ENCODE peak calls at places on chromosomes 3 and 15, in four cellular contexts. One of them, this sample, is unnamed.

GRCh38 chr3:125062904-125063618 is 7.3 kb upstream of the HEG1 start:
- DNase-seq in K562: no peak
- DNase-seq in H1: no peak
- DNase-seq in GM12878: no peak
- DNase-seq in this sample: peak

GRCh38 chr3:195895900-195896360 is 12.4 kb downstream of the TNK2 start:
- DNase-seq in H1: peak
- DNase-seq in K562: peak
- DNase-seq in GM12878: no peak
- DNase-seq in this sample: no peak

GRCh38 chr15:90489944-90490343 is 39.8 kb upstream of the CRTC3 start:
- DNase-seq in GM12878: no peak
- DNase-seq in K562: no peak
- DNase-seq in H1: no peak
- DNase-seq in this sample: no peak

GRCh38 chr3:31011383-31011782 is 116.9 kb upstream of the GADL1 start:
- DNase-seq in H1: no peak
- DNase-seq in K562: no peak
- DNase-seq in GM12878: no peak
- DNase-seq in this sample: no peak

GRCh38 chr15:28018291-28019044 is 80.6 kb downstream of the OCA2 start:
- DNase-seq in GM12878: no peak
- DNase-seq in K562: no peak
- DNase-seq in H1: no peak
- DNase-seq in this sample: no peak

GRCh38 chr3:71072288-71072687 is 511.2 kb downstream of the FOXP1 start:
- DNase-seq in GM12878: no peak
- DNase-seq in H1: no peak
- DNase-seq in K562: no peak
- DNase-seq in this sample: no peak

GRCh38 chr3:51163051-51163450 is 222.0 kb upstream of the MANF start:
- DNase-seq in K562: no peak
- DNase-seq in GM12878: no peak
- DNase-seq in H1: no peak
- DNase-seq in this sample: no peak

GRCh38 chr3:156433910-156434309 is 121.0 kb downstream of the SSR3 start:
- DNase-seq in H1: no peak
- DNase-seq in GM12878: no peak
- DNase-seq in K562: no peak
- DNase-seq in this sample: no peak

GRCh38 chr3:25687742-25688141 is 23.0 kb upstream of the TOP2B start:
- DNase-seq in GM12878: no peak
- DNase-seq in K562: no peak
- DNase-seq in H1: no peak
- DNase-seq in this sample: no peak

GRCh38 chr3:59425371-59425770 is 375.5 kb upstream of the CFAP20DC start:
- DNase-seq in K562: no peak
- DNase-seq in H1: no peak
- DNase-seq in GM12878: no peak
- DNase-seq in this sample: no peak

GRCh38 chr3:154235330-154235729 is 89.0 kb downstream of the DHX36 start:
- DNase-seq in GM12878: no peak
- DNase-seq in H1: no peak
- DNase-seq in K562: no peak
- DNase-seq in this sample: no peak

GRCh38 chr15:65937046-65937445 is 67.8 kb downstream of the RAB11A start:
- DNase-seq in GM12878: no peak
- DNase-seq in K562: no peak
- DNase-seq in H1: no peak
- DNase-seq in this sample: no peak

GRCh38 chr3:107216711-107217110 is 160.5 kb upstream of the CCDC54 start:
- DNase-seq in H1: no peak
- DNase-seq in GM12878: no peak
- DNase-seq in K562: no peak
- DNase-seq in this sample: no peak

GRCh38 chr3:131174752-131175151 is 148.1 kb downstream of the NEK11 start:
- DNase-seq in GM12878: peak
- DNase-seq in K562: no peak
- DNase-seq in H1: no peak
- DNase-seq in this sample: no peak

GRCh38 chr3:113867506-113867905 is 28.9 kb downstream of the GRAMD1C start:
- DNase-seq in K562: no peak
- DNase-seq in H1: no peak
- DNase-seq in GM12878: no peak
- DNase-seq in this sample: no peak

GRCh38 chr15:90449206-90449735 is 61.2 kb downstream of the IQGAP1 start:
- DNase-seq in GM12878: no peak
- DNase-seq in H1: no peak
- DNase-seq in K562: no peak
- DNase-seq in this sample: no peak

GRCh38 chr3:4935347-4935746 is 43.9 kb upstream of the BHLHE40 start:
- DNase-seq in GM12878: no peak
- DNase-seq in H1: no peak
- DNase-seq in K562: no peak
- DNase-seq in this sample: no peak

GRCh38 chr3:124787490-124788195 is 57.4 kb downstream of the UMPS start:
- DNase-seq in H1: no peak
- DNase-seq in GM12878: no peak
- DNase-seq in K562: no peak
- DNase-seq in this sample: no peak

GRCh38 chr3:65356331-65357286 is 668.8 kb upstream of the ADAMTS9 start:
- DNase-seq in K562: no peak
- DNase-seq in H1: no peak
- DNase-seq in GM12878: no peak
- DNase-seq in this sample: no peak

GRCh38 chr15:92393287-92393993 is at the start of gene ST8SIA2:
- DNase-seq in K562: no peak
- DNase-seq in GM12878: no peak
- DNase-seq in H1: peak
- DNase-seq in this sample: no peak

GRCh38 chr3:148079370-148079769 is 618.3 kb upstream of the AGTR1 start:
- DNase-seq in H1: no peak
- DNase-seq in GM12878: no peak
- DNase-seq in K562: no peak
- DNase-seq in this sample: no peak

GRCh38 chr15:78944669-78945407 is at the start of gene CTSH:
- DNase-seq in K562: peak
- DNase-seq in GM12878: no peak
- DNase-seq in H1: peak
- DNase-seq in this sample: no peak

GRCh38 chr3:171807129-171807675 is 3.1 kb downstream of the PLD1 start:
- DNase-seq in H1: no peak
- DNase-seq in GM12878: no peak
- DNase-seq in K562: no peak
- DNase-seq in this sample: no peak

GRCh38 chr3:71421820-71422566 is 161.5 kb downstream of the FOXP1 start:
- DNase-seq in K562: no peak
- DNase-seq in GM12878: peak
- DNase-seq in H1: no peak
- DNase-seq in this sample: no peak

GRCh38 chr3:69204315-69204957 is 82.0 kb upstream of the LMOD3 start:
- DNase-seq in K562: no peak
- DNase-seq in H1: no peak
- DNase-seq in GM12878: peak
- DNase-seq in this sample: no peak

GRCh38 chr15:40252438-40253178 is 13.7 kb downstream of the PAK6 start:
- DNase-seq in GM12878: no peak
- DNase-seq in H1: peak
- DNase-seq in K562: no peak
- DNase-seq in this sample: no peak
- TF ChIP-seq POLR2AphosphoS5 in GM12878: no peak
- TF ChIP-seq POLR2AphosphoS5 in H1: no peak
- TF ChIP-seq POLR2AphosphoS5 in K562: no peak
- TF ChIP-seq POLR2AphosphoS5 in this sample: no peak

DNA sequence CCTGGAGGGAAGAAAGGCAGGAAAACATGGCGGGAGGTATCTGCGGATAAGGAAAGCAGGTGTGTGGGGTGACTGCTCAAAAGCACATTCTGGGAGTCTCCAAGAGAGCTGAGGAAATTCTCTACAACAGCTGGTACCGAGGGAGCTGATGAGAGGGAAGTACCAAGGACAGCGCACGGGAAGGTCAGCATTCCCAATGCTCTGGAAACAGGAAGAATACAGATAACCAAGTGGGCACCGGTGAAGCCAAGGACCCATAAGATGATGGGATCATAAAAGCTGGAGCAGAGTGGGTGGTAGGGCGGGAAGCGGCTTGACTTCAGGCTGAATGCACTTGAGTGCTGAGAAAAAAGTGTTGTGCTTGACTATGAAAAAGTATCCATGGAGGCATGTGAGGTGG is 215.3 kb downstream of the NR1D2 start:
- DNase-seq in H1: peak
- DNase-seq in K562: no peak
- DNase-seq in GM12878: no peak
- DNase-seq in this sample: no peak
- H3K27ac ChIP-seq in H1: no peak
- H3K27ac ChIP-seq in K562: no peak
- H3K27ac ChIP-seq in GM12878: no peak
- H3K27ac ChIP-seq in this sample: no peak

DNA sequence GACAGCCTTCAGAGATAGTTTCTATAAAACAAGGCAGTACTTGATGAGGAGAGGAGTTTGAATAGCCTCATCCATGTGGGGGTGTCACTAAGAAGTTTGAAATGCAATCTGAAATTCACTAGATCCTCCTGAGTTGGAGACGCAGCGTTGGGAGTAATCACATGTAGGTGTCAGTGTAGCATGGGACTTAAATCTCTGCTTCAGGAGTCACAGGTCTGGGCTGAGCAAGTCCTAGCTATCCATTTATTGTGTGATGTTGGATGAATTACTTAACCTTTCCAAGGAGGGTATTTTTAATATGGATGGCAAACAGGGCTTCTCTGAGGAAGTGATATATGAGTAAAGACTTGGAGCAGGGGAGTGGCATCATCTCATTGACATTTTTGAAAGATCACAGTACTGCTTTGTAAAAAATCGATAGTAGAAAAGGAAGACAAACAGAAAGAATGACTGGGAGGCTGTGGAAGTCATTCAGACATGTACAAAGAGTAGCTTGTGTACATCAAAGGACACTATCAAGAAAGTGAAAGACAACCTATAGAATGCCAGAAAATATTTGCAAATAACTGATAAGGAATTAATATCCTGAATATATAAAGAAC is 17.1 kb downstream of the CP start:
- DNase-seq in K562: no peak
- DNase-seq in H1: no peak
- DNase-seq in GM12878: no peak
- DNase-seq in this sample: no peak
- TF ChIP-seq SIN3A in K562: no peak
- TF ChIP-seq SIN3A in H1: no peak
- TF ChIP-seq SIN3A in GM12878: no peak
- TF ChIP-seq SIN3A in this sample: no peak

GRCh38 chr15:69718916-69719315 is 266.3 kb downstream of the RPLP1 start:
- DNase-seq in H1: no peak
- DNase-seq in K562: no peak
- DNase-seq in GM12878: no peak
- DNase-seq in this sample: no peak
- TF ChIP-seq POLR2AphosphoS5 in H1: no peak
- TF ChIP-seq POLR2AphosphoS5 in K562: no peak
- TF ChIP-seq POLR2AphosphoS5 in GM12878: no peak
- TF ChIP-seq POLR2AphosphoS5 in this sample: no peak

DNA sequence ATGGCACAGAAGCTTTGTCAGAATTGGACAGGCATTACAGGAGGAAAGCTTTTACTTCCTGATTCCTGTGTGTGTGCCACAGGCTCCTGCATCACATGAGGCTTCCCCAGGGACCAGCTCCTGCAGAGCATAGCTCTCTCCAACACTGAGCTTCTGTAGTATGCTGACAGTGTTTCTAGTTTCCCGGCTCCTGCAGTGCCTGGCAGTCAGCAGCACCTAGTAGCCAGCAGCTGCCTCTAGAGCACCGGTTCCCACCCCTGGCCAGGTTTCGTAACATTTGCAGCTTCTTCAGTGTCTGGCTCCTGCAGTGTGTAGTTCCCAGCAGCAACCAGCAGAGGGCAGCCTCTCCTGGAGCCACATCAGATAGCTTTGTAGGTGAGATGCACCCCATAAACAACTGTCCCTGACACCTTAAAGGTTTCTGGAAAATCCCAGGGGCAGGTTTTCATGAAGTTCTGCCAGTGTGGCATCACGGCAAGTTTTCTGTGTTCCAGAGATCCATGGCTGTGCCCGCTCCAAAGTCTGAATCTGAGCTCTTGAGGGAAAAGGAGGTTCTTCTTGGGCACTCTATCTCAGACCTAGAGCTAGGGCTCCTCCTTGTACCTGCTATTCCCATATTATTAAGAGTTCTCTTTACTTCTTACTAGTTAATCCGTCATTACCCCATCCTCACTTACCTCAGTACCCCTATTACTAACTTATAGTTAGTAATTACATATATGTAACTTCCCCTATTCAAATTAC is 5.7 kb upstream of the TRA2B start:
- DNase-seq in K562: peak
- DNase-seq in H1: peak
- DNase-seq in GM12878: peak
- DNase-seq in this sample: peak
- H3K27ac ChIP-seq in K562: no peak
- H3K27ac ChIP-seq in H1: no peak
- H3K27ac ChIP-seq in GM12878: no peak
- H3K27ac ChIP-seq in this sample: no peak

DNA sequence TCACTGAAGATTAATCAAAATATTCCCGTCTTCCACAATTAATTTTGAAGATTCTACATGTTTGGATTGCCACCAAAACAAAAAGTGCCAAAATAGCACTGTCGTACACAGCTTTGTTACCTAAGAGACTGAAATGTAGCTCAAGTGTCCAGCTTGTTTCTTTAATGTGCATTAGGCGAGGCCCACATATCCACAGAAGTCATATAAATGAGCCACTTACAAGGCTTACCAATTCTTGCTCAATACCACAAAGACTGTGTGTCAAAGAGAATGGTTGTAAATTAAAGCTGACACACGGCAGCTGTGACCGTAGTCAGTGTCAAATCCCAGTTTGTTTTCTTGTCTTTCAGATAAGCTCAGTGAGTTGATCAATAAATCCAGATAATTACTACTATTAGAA is 639.4 kb upstream of the TBL1XR1 start:
- DNase-seq in K562: no peak
- DNase-seq in GM12878: no peak
- DNase-seq in H1: no peak
- DNase-seq in this sample: no peak
- TF ChIP-seq SIN3A in K562: no peak
- TF ChIP-seq SIN3A in GM12878: no peak
- TF ChIP-seq SIN3A in H1: no peak
- TF ChIP-seq SIN3A in this sample: no peak

GRCh38 chr15:84821501-84822021 is 4.4 kb downstream of the ALPK3 start:
- DNase-seq in GM12878: no peak
- DNase-seq in H1: no peak
- DNase-seq in K562: peak
- DNase-seq in this sample: no peak
- TF ChIP-seq POLR2AphosphoS5 in GM12878: no peak
- TF ChIP-seq POLR2AphosphoS5 in H1: no peak
- TF ChIP-seq POLR2AphosphoS5 in K562: no peak
- TF ChIP-seq POLR2AphosphoS5 in this sample: no peak

GRCh38 chr3:141441381-141442365 is 45.2 kb upstream of the RASA2 start:
- DNase-seq in K562: peak
- DNase-seq in GM12878: peak
- DNase-seq in H1: peak
- DNase-seq in this sample: peak
- H3K27ac ChIP-seq in K562: peak
- H3K27ac ChIP-seq in GM12878: peak
- H3K27ac ChIP-seq in H1: no peak
- H3K27ac ChIP-seq in this sample: no peak

GRCh38 chr15:83610132-83610531 is 43.8 kb upstream of the ADAMTSL3 start:
- DNase-seq in H1: no peak
- DNase-seq in K562: no peak
- DNase-seq in GM12878: no peak
- DNase-seq in this sample: no peak
- TF ChIP-seq SIN3A in H1: no peak
- TF ChIP-seq SIN3A in K562: no peak
- TF ChIP-seq SIN3A in GM12878: no peak
- TF ChIP-seq SIN3A in this sample: no peak

GRCh38 chr3:10432156-10432845 is 73.1 kb downstream of the ATP2B2 start:
- DNase-seq in K562: no peak
- DNase-seq in GM12878: no peak
- DNase-seq in H1: no peak
- DNase-seq in this sample: no peak
- TF ChIP-seq POLR2AphosphoS5 in K562: no peak
- TF ChIP-seq POLR2AphosphoS5 in GM12878: no peak
- TF ChIP-seq POLR2AphosphoS5 in H1: no peak
- TF ChIP-seq POLR2AphosphoS5 in this sample: no peak

This sample was measured in Panc1.